ENCODE peak calls at places on chromosomes 5 and 9, in seven cellular contexts. Y, C, I, X, B, K and A are unnamed samples.

GRCh38 chr5:218457-219289 is 553 bp downstream of the SDHA start:
- DNase-seq in Y (peak), C (peak), I (no peak), X (no peak), B (no peak), K (peak), A (peak)

GRCh38 chr9:113309204-113309813 is 6.1 kb upstream of the RNF183 start:
- DNase-seq in Y (peak), C (peak), I (peak), X (no peak), B (no peak), K (peak), A (peak)

GRCh38 chr9:86175743-86176456 is 76.5 kb upstream of the GOLM1 start:
- DNase-seq in Y (no peak), C (peak), I (no peak), X (no peak), B (no peak), K (no peak), A (no peak)

GRCh38 chr5:142095651-142096330 is 12.8 kb upstream of the NDFIP1 start:
- DNase-seq in Y (no peak), C (no peak), I (no peak), X (peak), B (no peak), K (no peak), A (no peak)

GRCh38 chr9:115877852-115878450 is 275.6 kb upstream of the PAPPA start:
- DNase-seq in Y (no peak), C (no peak), I (no peak), X (no peak), B (no peak), K (no peak), A (no peak)

GRCh38 chr5:90289837-90290236 is 119.7 kb downstream of the CETN3 start:
- DNase-seq in Y (no peak), C (no peak), I (no peak), X (no peak), B (no peak), K (no peak), A (no peak)

GRCh38 chr5:179568731-179569130 is 18.4 kb downstream of the RUFY1 start:
- DNase-seq in Y (no peak), C (no peak), I (no peak), X (no peak), B (no peak), K (no peak), A (no peak)

GRCh38 chr5:56659991-56660390 is 155.4 kb upstream of the MAP3K1 start:
- DNase-seq in Y (no peak), C (no peak), I (no peak), X (no peak), B (no peak), K (no peak), A (no peak)

GRCh38 chr5:132506094-132506692 is 15.6 kb upstream of the IRF1 start:
- DNase-seq in Y (peak), C (peak), I (peak), X (no peak), B (no peak), K (peak), A (peak)

GRCh38 chr5:164742025-164742424 is 1236.6 kb downstream of the MAT2B start:
- DNase-seq in Y (no peak), C (no peak), I (no peak), X (peak), B (no peak), K (no peak), A (no peak)

GRCh38 chr9:91736898-91737601 is 213.0 kb downstream of the ROR2 start:
- DNase-seq in Y (no peak), C (peak), I (no peak), X (no peak), B (no peak), K (no peak), A (no peak)

GRCh38 chr5:142280066-142281011 is 44.5 kb downstream of the SPRY4 start:
- DNase-seq in Y (peak), C (peak), I (no peak), X (no peak), B (peak), K (peak), A (peak)

GRCh38 chr5:64987768-64988167 is 219.0 kb downstream of the CWC27 start:
- DNase-seq in Y (no peak), C (no peak), I (no peak), X (no peak), B (no peak), K (no peak), A (no peak)

GRCh38 chr5:130605200-130605599 is 559.9 kb downstream of the HINT1 start:
- DNase-seq in Y (no peak), C (no peak), I (peak), X (no peak), B (no peak), K (no peak), A (peak)

GRCh38 chr5:156450778-156451177 is 123.8 kb downstream of the SGCD start:
- DNase-seq in Y (no peak), C (no peak), I (no peak), X (no peak), B (no peak), K (no peak), A (no peak)

GRCh38 chr9:124266139-124266825 is 8.5 kb downstream of the NEK6 start:
- DNase-seq in Y (no peak), C (no peak), I (no peak), X (no peak), B (no peak), K (no peak), A (no peak)

GRCh38 chr5:1808466-1808865 is 7.3 kb downstream of the NDUFS6 start:
- DNase-seq in Y (no peak), C (no peak), I (no peak), X (no peak), B (no peak), K (no peak), A (no peak)

GRCh38 chr9:8732367-8733075 is 932.9 kb upstream of the DMAC1 start:
- DNase-seq in Y (no peak), C (no peak), I (no peak), X (no peak), B (no peak), K (no peak), A (no peak)

GRCh38 chr5:175378444-175379028 is 65.4 kb downstream of the DRD1 start:
- DNase-seq in Y (no peak), C (no peak), I (peak), X (no peak), B (no peak), K (no peak), A (peak)

GRCh38 chr5:132375957-132376356 is 6.4 kb downstream of the SLC22A5 start:
- DNase-seq in Y (no peak), C (no peak), I (no peak), X (no peak), B (no peak), K (no peak), A (no peak)

GRCh38 chr5:90803376-90803775 is 244.8 kb downstream of the ADGRV1 start:
- DNase-seq in Y (no peak), C (no peak), I (no peak), X (no peak), B (no peak), K (peak), A (no peak)

GRCh38 chr5:94793113-94793815 is 174.8 kb downstream of the SLF1 start:
- DNase-seq in Y (no peak), C (no peak), I (no peak), X (peak), B (no peak), K (no peak), A (no peak)

GRCh38 chr9:76985581-76985980 is 33.9 kb upstream of the FOXB2 start:
- DNase-seq in Y (no peak), C (no peak), I (no peak), X (no peak), B (no peak), K (no peak), A (no peak)

GRCh38 chr9:112443200-112443599 is 43.4 kb upstream of the KIAA1958 start:
- DNase-seq in Y (peak), C (no peak), I (no peak), X (no peak), B (no peak), K (no peak), A (no peak)

GRCh38 chr5:132184588-132184987 is 43.1 kb downstream of the P4HA2 start:
- DNase-seq in Y (peak), C (peak), I (peak), X (no peak), B (no peak), K (peak), A (peak)

GRCh38 chr5:41955432-41956024 is 30.4 kb downstream of the FBXO4 start:
- DNase-seq in Y (peak), C (no peak), I (no peak), X (no peak), B (no peak), K (no peak), A (no peak)

GRCh38 chr5:81179959-81180358 is 53.2 kb upstream of the CKMT2 start:
- DNase-seq in Y (no peak), C (no peak), I (no peak), X (no peak), B (no peak), K (no peak), A (no peak)

GRCh38 chr5:81182396-81183390 is 50.4 kb upstream of the CKMT2 start:
- DNase-seq in Y (no peak), C (no peak), I (no peak), X (no peak), B (no peak), K (no peak), A (no peak)

GRCh38 chr5:81180780-81181179 is 52.3 kb upstream of the CKMT2 start:
- DNase-seq in Y (no peak), C (no peak), I (no peak), X (no peak), B (no peak), K (no peak), A (no peak)

GRCh38 chr5:81183811-81184748 is 49.0 kb upstream of the CKMT2 start:
- DNase-seq in Y (no peak), C (peak), I (no peak), X (no peak), B (no peak), K (no peak), A (no peak)

GRCh38 chr5:81181576-81182316 is 51.4 kb upstream of the CKMT2 start:
- DNase-seq in Y (no peak), C (no peak), I (no peak), X (no peak), B (no peak), K (no peak), A (no peak)
- TF ChIP-seq JUND in Y (no peak), C (no peak), I (no peak), X (no peak), B (no peak), K (no peak), A (no peak)

GRCh38 chr5:161548472-161549094 is 2.1 kb upstream of the GABRB2 start:
- DNase-seq in Y (no peak), C (peak), I (no peak), X (no peak), B (peak), K (no peak), A (no peak)

GRCh38 chr5:161547573-161548471 is 1.3 kb upstream of the GABRB2 start:
- DNase-seq in Y (no peak), C (peak), I (no peak), X (no peak), B (peak), K (no peak), A (no peak)

GRCh38 chr5:161545701-161546462 is 643 bp downstream of the GABRB2 start:
- DNase-seq in Y (no peak), C (no peak), I (no peak), X (no peak), B (no peak), K (no peak), A (peak)

GRCh38 chr5:161544350-161544765 is 2.2 kb downstream of the GABRB2 start:
- DNase-seq in Y (peak), C (peak), I (peak), X (no peak), B (peak), K (peak), A (peak)

DNA sequence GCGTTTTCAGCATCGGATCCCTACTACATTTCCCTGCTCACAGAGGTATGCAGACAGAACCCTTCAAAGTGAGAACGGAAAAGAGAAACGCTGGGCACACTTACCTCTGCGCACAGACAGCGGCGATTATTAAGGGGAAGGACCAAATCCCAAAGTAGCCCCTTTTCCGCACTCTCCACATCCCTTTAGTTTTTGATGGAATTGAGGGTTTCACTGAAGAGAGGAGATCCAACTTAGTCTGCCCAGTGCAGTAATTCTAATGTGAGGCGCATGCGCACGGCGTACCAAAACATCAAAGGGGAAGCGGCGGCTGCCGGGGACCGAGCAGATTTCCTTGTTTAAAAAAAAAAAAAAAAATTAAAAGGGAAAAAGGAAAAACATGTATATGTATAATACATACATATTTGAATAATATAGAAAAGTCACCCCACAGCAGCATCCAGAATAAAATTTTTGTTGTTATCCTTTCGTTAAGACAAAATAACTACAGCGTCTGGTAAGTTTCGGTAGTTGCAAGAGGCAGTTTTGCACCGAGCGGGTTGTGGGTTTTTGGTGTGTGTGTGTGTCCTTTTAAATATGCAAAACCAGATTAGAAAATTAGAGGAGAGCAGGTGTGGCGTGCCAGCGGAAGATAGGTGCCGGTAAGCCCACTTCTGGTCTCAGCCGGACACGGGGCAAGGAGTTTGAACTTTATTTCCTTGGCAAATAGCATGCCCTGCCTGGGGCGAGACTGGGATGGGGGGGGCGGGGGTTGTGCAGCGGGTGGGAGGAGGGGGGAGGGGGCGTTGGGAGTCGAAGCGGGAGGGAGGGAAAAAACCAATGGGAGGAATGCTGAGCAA is at the start of gene GABRB2:
- DNase-seq in Y (peak), C (peak), I (no peak), X (peak), B (peak), K (peak), A (peak)
- TF ChIP-seq JUND in Y (no peak), C (no peak), I (no peak), X (no peak), B (no peak), K (no peak), A (no peak)

DNA sequence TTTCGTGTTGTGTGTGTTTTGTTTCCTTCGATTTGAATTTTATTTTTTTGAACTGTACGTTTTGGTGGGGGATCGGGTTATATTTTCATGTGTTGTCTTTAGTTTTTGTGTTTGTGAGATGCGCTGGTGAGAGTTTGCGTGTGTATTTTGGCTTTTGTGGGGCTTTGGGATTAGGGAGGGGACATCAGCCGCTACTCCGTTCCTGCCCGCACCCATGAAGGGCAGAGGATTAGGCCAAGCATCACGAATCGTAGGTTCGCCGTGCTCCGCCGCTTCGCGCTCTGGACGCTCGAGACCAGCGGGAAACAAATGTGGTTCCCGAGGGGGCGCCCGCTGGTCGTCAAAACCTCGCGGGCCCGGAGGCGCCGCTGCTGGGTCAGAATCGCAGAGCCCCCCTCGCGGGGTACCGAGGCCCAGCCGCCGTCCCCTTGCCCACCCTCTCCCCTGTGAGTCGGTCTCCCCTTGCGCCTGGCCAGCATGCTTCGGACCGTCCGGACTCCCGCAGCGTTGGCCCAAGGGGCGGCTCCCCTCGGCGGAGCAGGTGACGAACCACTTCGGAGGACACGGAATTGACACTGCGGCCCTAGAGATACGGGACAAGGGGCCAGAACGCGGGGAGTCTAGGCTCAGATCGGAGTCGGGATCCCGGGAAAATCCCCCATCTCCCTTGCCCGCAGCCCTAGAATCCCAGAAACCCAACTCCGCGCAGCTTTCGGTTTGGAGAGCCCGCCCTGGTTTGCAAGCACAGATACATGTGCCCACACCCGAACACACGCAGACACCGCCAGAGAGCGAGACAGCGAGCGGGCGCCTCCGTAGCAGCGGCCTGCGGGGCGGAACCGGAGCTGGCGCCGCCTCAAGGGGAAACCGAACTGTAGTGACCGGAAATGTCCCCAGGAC is 2.4 kb upstream of the PAX5 start:
- DNase-seq in Y (no peak), C (peak), I (no peak), X (no peak), B (peak), K (no peak), A (no peak)
- TF ChIP-seq JUND in Y (no peak), C (no peak), I (no peak), X (no peak), B (no peak), K (no peak), A (no peak)

DNA sequence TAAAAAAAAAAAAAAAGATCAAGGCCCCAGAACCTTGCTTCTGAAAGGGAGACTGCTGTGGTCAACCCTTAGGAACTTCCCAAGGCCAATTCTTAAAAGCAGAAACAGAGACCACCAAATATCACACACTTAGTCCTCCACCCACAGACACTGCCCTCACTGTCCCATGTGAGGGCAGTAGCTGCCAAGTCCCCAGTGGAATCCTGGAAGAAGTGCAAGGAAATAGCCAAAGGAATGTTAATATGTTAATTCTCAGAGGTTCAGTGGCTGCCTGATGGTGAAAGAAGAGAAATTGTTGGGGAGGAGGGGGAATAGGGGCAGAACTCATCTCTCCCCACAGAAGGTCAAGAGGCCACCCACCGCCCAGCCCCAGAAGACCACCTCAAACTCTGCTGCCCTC is 23.1 kb downstream of the FSTL4 start:
- DNase-seq in Y (no peak), C (no peak), I (no peak), X (no peak), B (no peak), K (no peak), A (no peak)
- TF ChIP-seq JUND in Y (no peak), C (no peak), I (no peak), X (no peak), B (no peak), K (no peak), A (no peak)

DNA sequence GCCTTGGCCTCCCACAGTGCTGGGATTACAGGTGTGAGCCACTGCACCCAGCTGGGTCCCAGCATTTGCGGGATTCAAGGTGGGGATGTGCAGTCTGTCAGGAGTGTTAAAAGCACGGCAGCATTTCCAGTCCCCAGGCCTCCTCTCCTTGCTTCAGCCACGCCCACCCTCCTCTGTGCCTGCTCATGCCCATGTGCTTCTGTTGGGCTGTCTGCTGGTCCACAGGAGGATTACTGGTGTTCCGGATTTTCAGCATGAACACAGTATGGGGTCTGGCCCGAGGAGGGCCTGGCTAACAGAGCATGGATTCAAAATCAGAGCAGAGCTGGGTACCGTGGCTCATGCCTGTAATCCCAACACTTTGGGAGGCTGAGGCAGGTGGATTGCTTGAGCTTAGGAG is 5.5 kb downstream of the ARRDC1 start:
- DNase-seq in Y (no peak), C (no peak), I (no peak), X (no peak), B (no peak), K (no peak), A (no peak)
- TF ChIP-seq JUND in Y (no peak), C (no peak), I (no peak), X (no peak), B (no peak), K (no peak), A (no peak)

DNA sequence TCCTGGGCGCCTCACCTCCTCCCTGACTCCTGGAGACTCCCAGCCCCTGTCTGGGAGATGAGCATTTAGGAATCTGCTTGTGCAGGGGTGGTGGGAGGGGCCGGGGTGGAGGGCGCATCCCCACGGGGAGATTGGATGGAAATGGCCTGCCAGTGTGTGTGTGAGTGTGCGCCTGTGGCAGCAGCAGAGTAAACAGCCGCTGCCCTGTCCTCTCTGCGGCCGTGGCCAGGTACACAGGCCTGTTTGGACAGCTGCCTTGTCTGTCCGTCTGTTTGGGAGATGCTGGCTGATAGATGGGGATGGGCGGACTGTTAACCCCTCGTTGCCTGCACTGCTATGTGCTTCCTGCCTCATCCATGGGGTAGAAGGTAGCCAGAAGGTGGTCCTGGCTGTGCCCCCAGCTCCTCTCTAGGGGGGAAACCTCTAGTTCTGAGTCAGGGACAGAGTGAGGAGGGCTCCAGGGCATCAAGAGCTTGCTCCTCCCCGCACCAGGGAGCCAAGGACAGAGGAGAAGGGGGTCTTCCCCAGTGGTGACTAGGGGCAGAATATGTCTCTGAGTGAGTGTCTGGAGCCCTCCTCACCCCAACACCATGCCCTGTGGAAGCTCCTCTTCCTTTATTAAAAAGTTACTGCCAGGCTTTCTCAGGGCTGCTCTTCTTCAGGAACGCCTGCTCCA is 60.1 kb downstream of the LMX1B start:
- DNase-seq in Y (peak), C (peak), I (no peak), X (no peak), B (no peak), K (no peak), A (peak)
- TF ChIP-seq JUND in Y (no peak), C (no peak), I (no peak), X (no peak), B (no peak), K (no peak), A (no peak)